ENCODE peak calls at places on chromosomes 1 and 21, in eight cellular contexts. L is ACHN, M is T follicular helper cell, E is GM06990, C is left ventricle myocardium inferior, Y is Right ventricle myocardium inferior, T is NCI-H526 treated with DMSO at 0.1 percent for 48 hours, W is esophagus muscularis mucosa. K is an unnamed sample.

GRCh38 chr1:91684599-91685196 is 184.0 kb downstream of the CDC7 start:
- DNase-seq in L (no peak), M (no peak), E (no peak), C (no peak), Y (no peak), T (no peak), W (peak; percentile 68), K (no peak)

GRCh38 chr21:36643374-36644250 is 55.3 kb upstream of the SIM2 start:
- DNase-seq in L (no peak), M (no peak), E (no peak), C (no peak), Y (no peak), T (no peak), W (no peak), K (no peak)

GRCh38 chr1:171595324-171595723 is 26.7 kb upstream of the MYOCOS start:
- DNase-seq in L (no peak), M (no peak), E (no peak), C (no peak), Y (no peak), T (no peak), W (no peak), K (no peak)

GRCh38 chr1:193633991-193634390 is 447.6 kb upstream of the B3GALT2 start:
- DNase-seq in L (no peak), M (no peak), E (no peak), C (no peak), Y (no peak), T (no peak), W (no peak), K (no peak)

GRCh38 chr1:48093696-48094518 is 96.7 kb upstream of the TRABD2B start:
- DNase-seq in L (peak; percentile 67), M (peak; percentile 59), E (peak; percentile 30), C (peak; percentile 39), Y (no peak), T (peak; percentile 80), W (peak; percentile 53), K (peak; percentile 54)

GRCh38 chr1:71667224-71667623 is 586.4 kb upstream of the ZRANB2 start:
- DNase-seq in L (no peak), M (no peak), E (no peak), C (no peak), Y (no peak), T (peak; percentile 69), W (no peak), K (no peak)

GRCh38 chr1:4654764-4655673 is 610 bp downstream of the AJAP1 start:
- DNase-seq in L (peak; percentile 4), M (no peak), E (no peak), C (no peak), Y (no peak), T (no peak), W (no peak), K (no peak)

GRCh38 chr1:112808861-112809684 is 93.9 kb upstream of the PPM1J start:
- DNase-seq in L (peak; percentile 64), M (peak; percentile 13), E (peak; percentile 44), C (peak; percentile 70), Y (peak; percentile 80), T (peak; percentile 39), W (no peak), K (peak; percentile 73)

GRCh38 chr1:201750934-201751333 is 78.0 kb upstream of the IPO9 start:
- DNase-seq in L (no peak), M (no peak), E (no peak), C (no peak), Y (no peak), T (no peak), W (no peak), K (no peak)

GRCh38 chr1:21939650-21940374 is 2.7 kb upstream of the HSPG2 start:
- DNase-seq in L (peak; percentile 91), M (no peak), E (no peak), C (peak; percentile 89), Y (peak; percentile 86), T (no peak), W (peak; percentile 96), K (no peak)

GRCh38 chr21:37264808-37265207 is 2.3 kb downstream of the VPS26C start:
- DNase-seq in L (no peak), M (no peak), E (no peak), C (no peak), Y (no peak), T (no peak), W (no peak), K (no peak)

GRCh38 chr1:45928486-45929205 is 125.2 kb downstream of the MAST2 start:
- DNase-seq in L (no peak), M (no peak), E (no peak), C (no peak), Y (no peak), T (no peak), W (no peak), K (no peak)

GRCh38 chr21:42385619-42386018 is 10.2 kb downstream of the TMPRSS3 start:
- DNase-seq in L (no peak), M (no peak), E (no peak), C (no peak), Y (no peak), T (no peak), W (no peak), K (no peak)

GRCh38 chr1:193914871-193915270 is 728.5 kb upstream of the B3GALT2 start:
- DNase-seq in L (no peak), M (no peak), E (no peak), C (no peak), Y (no peak), T (no peak), W (no peak), K (no peak)

GRCh38 chr1:52142220-52143153 is 598 bp downstream of the ZFYVE9 start:
- DNase-seq in L (peak; percentile 55), M (peak; percentile 2), E (peak; percentile 71), C (peak; percentile 40), Y (peak; percentile 76), T (peak; percentile 48), W (no peak), K (peak; percentile 13)

GRCh38 chr1:88284066-88284465 is 400.0 kb upstream of the PKN2 start:
- DNase-seq in L (no peak), M (no peak), E (no peak), C (no peak), Y (no peak), T (no peak), W (no peak), K (no peak)

GRCh38 chr21:41605178-41605933 is 97.4 kb upstream of the TMPRSS2 start:
- DNase-seq in L (no peak), M (no peak), E (no peak), C (no peak), Y (no peak), T (no peak), W (no peak), K (no peak)

GRCh38 chr21:40194181-40194580 is 326.9 kb downstream of the PCP4 start:
- DNase-seq in L (no peak), M (no peak), E (no peak), C (no peak), Y (no peak), T (no peak), W (no peak), K (no peak)

GRCh38 chr1:164571333-164571732 is 12.3 kb downstream of the PBX1 start:
- DNase-seq in L (no peak), M (no peak), E (no peak), C (no peak), Y (no peak), T (no peak), W (no peak), K (no peak)

GRCh38 chr1:29123871-29124365 is at the start of gene TMEM200B:
- DNase-seq in L (peak; percentile 32), M (no peak), E (no peak), C (peak; percentile 19), Y (no peak), T (no peak), W (no peak), K (peak; percentile 10)

GRCh38 chr1:25538165-25538860 is 5.1 kb upstream of the LDLRAP1 start:
- DNase-seq in L (no peak), M (no peak), E (no peak), C (no peak), Y (no peak), T (no peak), W (no peak), K (no peak)

GRCh38 chr1:189851806-189852367 is 625.8 kb downstream of the BRINP3 start:
- DNase-seq in L (peak; percentile 5), M (no peak), E (no peak), C (no peak), Y (no peak), T (peak; percentile 28), W (no peak), K (no peak)

GRCh38 chr1:185008746-185009360 is 34.5 kb upstream of the NIBAN1 start:
- DNase-seq in L (no peak), M (no peak), E (no peak), C (no peak), Y (no peak), T (no peak), W (no peak), K (no peak)

K was measured in naive thymus-derived CD8-positive, alpha-beta T cell.